ENCODE peak calls at places on chromosomes 4 and X, in seven cellular contexts. E, N, J, X, R, O and A are unnamed samples.

GRCh38 chr4:6761540-6762243 is 20.8 kb upstream of the KIAA0232 start:
- DNase-seq in E (no peak), N (no peak), J (no peak), X (no peak), R (no peak), O (no peak), A (peak)

GRCh38 chr4:130044788-130045531 is 949.0 kb downstream of the C4orf33 start:
- DNase-seq in E (no peak), N (no peak), J (no peak), X (no peak), R (no peak), O (no peak), A (no peak)

GRCh38 chr4:140185725-140186124 is 31.7 kb upstream of the MAML3 start:
- DNase-seq in E (no peak), N (no peak), J (no peak), X (no peak), R (no peak), O (no peak), A (no peak)

GRCh38 chr4:149964001-149964400 is 114.2 kb upstream of the DCLK2 start:
- DNase-seq in E (no peak), N (no peak), J (no peak), X (no peak), R (no peak), O (no peak), A (no peak)

GRCh38 chr4:76606662-76607265 is 171.7 kb downstream of the SHROOM3 start:
- DNase-seq in E (no peak), N (no peak), J (no peak), X (no peak), R (no peak), O (peak), A (no peak)

GRCh38 chr4:6614701-6615230 is 25.7 kb upstream of the MRFAP1 start:
- DNase-seq in E (no peak), N (no peak), J (no peak), X (no peak), R (no peak), O (no peak), A (no peak)

GRCh38 chr4:149701733-149702132 is 113.9 kb downstream of the IQCM start:
- DNase-seq in E (no peak), N (no peak), J (no peak), X (no peak), R (no peak), O (no peak), A (no peak)

GRCh38 chrX:120302434-120302833 is 8.8 kb downstream of the TMEM255A start:
- DNase-seq in E (no peak), N (no peak), J (no peak), X (peak), R (peak), O (no peak), A (no peak)

GRCh38 chr4:99436462-99436861 is 1.3 kb upstream of the ADH7 start:
- DNase-seq in E (no peak), N (no peak), J (no peak), X (no peak), R (no peak), O (no peak), A (no peak)

GRCh38 chrX:55056820-55057690 is 17.8 kb upstream of the PAGE2B start:
- DNase-seq in E (peak), N (no peak), J (no peak), X (no peak), R (peak), O (peak), A (no peak)

GRCh38 chr4:105594094-105595010 is 41.9 kb downstream of the ARHGEF38 start:
- DNase-seq in E (no peak), N (no peak), J (no peak), X (no peak), R (no peak), O (no peak), A (no peak)

GRCh38 chr4:93788712-93789111 is 39.8 kb upstream of the ATOH1 start:
- DNase-seq in E (peak), N (no peak), J (no peak), X (no peak), R (peak), O (peak), A (peak)

GRCh38 chrX:145609951-145610511 is 207.6 kb upstream of the SLITRK2 start:
- DNase-seq in E (peak), N (no peak), J (no peak), X (no peak), R (no peak), O (peak), A (no peak)

GRCh38 chrX:46666831-46667230 is 92.1 kb downstream of the SLC9A7 start:
- DNase-seq in E (peak), N (no peak), J (no peak), X (no peak), R (no peak), O (no peak), A (no peak)

GRCh38 chr4:169573889-169574288 is 38.5 kb downstream of the NEK1 start:
- DNase-seq in E (no peak), N (no peak), J (no peak), X (no peak), R (no peak), O (no peak), A (no peak)

GRCh38 chrX:68982476-68982875 is 153.7 kb downstream of the EFNB1 start:
- DNase-seq in E (no peak), N (no peak), J (no peak), X (no peak), R (no peak), O (no peak), A (no peak)

GRCh38 chr4:38516194-38516593 is 147.8 kb upstream of the KLF3 start:
- DNase-seq in E (no peak), N (no peak), J (no peak), X (no peak), R (no peak), O (no peak), A (no peak)

GRCh38 chrX:147920161-147920666 is 8.5 kb downstream of the FMR1 start:
- DNase-seq in E (no peak), N (no peak), J (no peak), X (no peak), R (peak), O (no peak), A (peak)
- H2BK120ac ChIP-seq in E (no peak), N (no peak), J (no peak), X (no peak), R (no peak), O (no peak), A (no peak)

DNA sequence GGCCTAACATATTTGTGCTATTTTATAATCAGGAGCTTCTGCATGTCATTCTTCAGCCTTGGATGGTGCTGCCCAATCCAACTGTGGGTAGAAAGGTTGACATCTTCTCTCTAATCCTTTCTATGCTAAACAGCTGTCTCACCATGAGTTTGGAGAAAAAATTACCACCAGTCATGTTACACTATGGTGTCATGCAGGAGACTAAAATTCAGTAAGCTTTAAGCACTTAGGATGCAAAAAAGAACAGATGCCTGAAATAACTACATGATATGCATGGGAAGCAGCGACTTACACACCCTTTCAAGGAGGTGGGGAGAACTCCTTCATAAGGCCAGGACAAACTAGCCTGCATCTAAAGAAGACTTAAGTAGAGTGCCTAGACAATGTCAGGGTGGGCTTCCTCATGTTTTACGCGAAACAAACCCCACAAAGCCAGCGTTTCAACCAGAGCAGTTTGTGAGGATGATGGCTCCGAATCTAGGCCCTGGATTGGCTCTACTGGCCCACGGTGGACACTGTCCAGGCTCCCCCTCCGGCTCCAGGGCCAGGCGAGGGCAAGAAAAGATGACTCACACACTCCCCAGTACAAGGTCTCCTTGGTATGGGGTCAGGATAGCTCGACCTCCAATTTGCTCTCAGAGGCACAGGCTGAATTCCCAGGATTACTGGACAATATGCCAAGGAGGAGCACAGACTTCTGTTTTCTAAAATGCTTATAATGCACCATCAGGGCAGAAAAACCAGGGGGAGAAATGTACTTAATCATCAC is 45.1 kb downstream of the STX18 start:
- DNase-seq in E (no peak), N (no peak), J (no peak), X (no peak), R (peak), O (peak), A (no peak)
- H3K18ac ChIP-seq in E (no peak), N (peak), J (no peak), X (no peak), R (no peak), O (no peak), A (peak)

DNA sequence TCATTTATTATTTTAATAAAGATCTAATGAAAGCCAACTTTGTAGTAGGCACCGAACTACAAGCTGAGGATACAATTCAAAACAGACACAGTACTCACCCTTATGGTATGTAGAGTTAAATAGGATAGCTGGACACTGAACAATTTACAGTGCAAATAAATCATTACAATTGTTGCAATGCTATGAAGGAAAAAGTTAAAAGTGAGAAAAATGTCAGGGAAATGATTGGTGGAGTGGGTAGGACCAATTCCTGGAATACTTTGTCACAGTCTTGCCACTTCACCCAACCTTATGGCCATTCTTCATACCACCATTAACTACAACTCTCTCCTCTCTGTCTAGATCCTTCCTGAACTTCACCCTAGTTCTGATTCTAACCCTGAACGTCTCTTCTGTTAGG is 70.1 kb upstream of the CCSER1 start:
- DNase-seq in E (no peak), N (no peak), J (no peak), X (no peak), R (no peak), O (peak), A (no peak)
- H2AK5ac ChIP-seq in E (no peak), N (no peak), J (no peak), X (no peak), R (no peak), O (no peak), A (no peak)

DNA sequence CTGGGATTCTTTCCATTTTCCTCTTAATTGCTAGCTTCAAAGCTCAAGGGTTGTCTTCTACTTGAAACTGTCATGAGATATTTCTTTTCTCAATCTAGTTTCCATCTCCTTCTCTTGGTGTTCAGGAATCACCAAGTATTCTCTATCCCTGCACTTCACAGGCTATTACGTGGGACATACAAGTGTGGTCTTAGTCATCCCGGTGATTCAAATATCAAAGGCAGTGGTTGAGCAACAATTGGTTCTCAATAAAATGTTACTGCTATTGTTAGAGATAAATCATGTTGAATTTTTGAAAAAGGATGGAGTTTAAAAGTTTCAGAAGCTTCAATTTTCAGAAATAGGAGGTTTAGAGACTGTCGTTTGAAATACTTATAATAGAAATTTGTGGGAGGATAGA is 812.9 kb downstream of the FSTL5 start:
- DNase-seq in E (no peak), N (no peak), J (no peak), X (no peak), R (no peak), O (no peak), A (no peak)
- H2BK120ac ChIP-seq in E (no peak), N (no peak), J (no peak), X (no peak), R (no peak), O (no peak), A (no peak)